ENCODE peak calls at places on chromosomes 12 and 14, in four cellular contexts. One of them, this sample, is unnamed.

GRCh38 chr12:116092162-116092561 is 185.3 kb downstream of the MED13L start:
- DNase-seq in K562: no peak
- DNase-seq in H1: no peak
- DNase-seq in HepG2: no peak
- DNase-seq in this sample: no peak

GRCh38 chr14:99188721-99189120 is 83.3 kb downstream of the BCL11B start:
- DNase-seq in H1: peak; percentile 90
- DNase-seq in K562: peak; percentile 14
- DNase-seq in HepG2: no peak
- DNase-seq in this sample: peak; percentile 73

GRCh38 chr12:45473636-45474035 is 255.9 kb upstream of the ARID2 start:
- DNase-seq in H1: no peak
- DNase-seq in K562: no peak
- DNase-seq in HepG2: no peak
- DNase-seq in this sample: no peak

GRCh38 chr14:20632831-20633771 is 8.4 kb downstream of the OR6S1 start:
- DNase-seq in K562: peak; percentile 90
- DNase-seq in HepG2: peak; percentile 93
- DNase-seq in H1: peak; percentile 82
- DNase-seq in this sample: peak; percentile 78

GRCh38 chr12:79364197-79364596 is 326.6 kb downstream of the PAWR start:
- DNase-seq in HepG2: no peak
- DNase-seq in K562: peak; percentile 21
- DNase-seq in H1: no peak
- DNase-seq in this sample: no peak

GRCh38 chr12:101901782-101902181 is 24.4 kb downstream of the DRAM1 start:
- DNase-seq in HepG2: no peak
- DNase-seq in K562: no peak
- DNase-seq in H1: no peak
- DNase-seq in this sample: no peak

GRCh38 chr14:58904771-58905170 is 267.0 kb downstream of the DACT1 start:
- DNase-seq in K562: no peak
- DNase-seq in H1: no peak
- DNase-seq in HepG2: no peak
- DNase-seq in this sample: no peak

GRCh38 chr14:61470261-61470953 is 149.0 kb downstream of the PRKCH start:
- DNase-seq in K562: no peak
- DNase-seq in H1: no peak
- DNase-seq in HepG2: no peak
- DNase-seq in this sample: peak; percentile 48

GRCh38 chr14:28751467-28752058 is 15.0 kb upstream of the FOXG1 start:
- DNase-seq in HepG2: peak; percentile 81
- DNase-seq in H1: peak; percentile 72
- DNase-seq in K562: peak; percentile 48
- DNase-seq in this sample: peak; percentile 50

GRCh38 chr12:113232787-113233585 is 11.7 kb downstream of the TPCN1 start:
- DNase-seq in HepG2: no peak
- DNase-seq in H1: peak; percentile 72
- DNase-seq in K562: no peak
- DNase-seq in this sample: peak; percentile 82

GRCh38 chr12:115474525-115475353 is 790.8 kb upstream of the TBX3 start:
- DNase-seq in HepG2: no peak
- DNase-seq in K562: no peak
- DNase-seq in H1: no peak
- DNase-seq in this sample: no peak

GRCh38 chr12:79451988-79452387 is 238.8 kb downstream of the PAWR start:
- DNase-seq in K562: no peak
- DNase-seq in H1: no peak
- DNase-seq in HepG2: peak; percentile 31
- DNase-seq in this sample: no peak

GRCh38 chr14:104865069-104865630 is at the start of gene CEP170B:
- DNase-seq in HepG2: no peak
- DNase-seq in H1: no peak
- DNase-seq in K562: peak; percentile 85
- DNase-seq in this sample: peak; percentile 39

GRCh38 chr12:80154261-80154660 is 54.9 kb downstream of the OTOGL start:
- DNase-seq in H1: no peak
- DNase-seq in HepG2: no peak
- DNase-seq in K562: no peak
- DNase-seq in this sample: no peak

GRCh38 chr12:108570743-108571603 is 8.6 kb downstream of the ISCU start:
- DNase-seq in K562: no peak
- DNase-seq in H1: peak; percentile 41
- DNase-seq in HepG2: peak; percentile 12
- DNase-seq in this sample: no peak

GRCh38 chr14:26383286-26383685 is 214.5 kb downstream of the NOVA1 start:
- DNase-seq in H1: no peak
- DNase-seq in K562: no peak
- DNase-seq in HepG2: no peak
- DNase-seq in this sample: no peak

GRCh38 chr12:28023156-28023887 is 50.8 kb upstream of the PTHLH start:
- DNase-seq in K562: no peak
- DNase-seq in HepG2: peak; percentile 20
- DNase-seq in H1: no peak
- DNase-seq in this sample: no peak

GRCh38 chr12:41943671-41944070 is 201.0 kb downstream of the GXYLT1 start:
- DNase-seq in H1: no peak
- DNase-seq in HepG2: no peak
- DNase-seq in K562: no peak
- DNase-seq in this sample: no peak

GRCh38 chr12:11962795-11963347 is 107.9 kb upstream of the BCL2L14 start:
- DNase-seq in K562: no peak
- DNase-seq in HepG2: no peak
- DNase-seq in H1: no peak
- DNase-seq in this sample: no peak

GRCh38 chr12:123150804-123151678 is at the start of gene PITPNM2:
- DNase-seq in H1: no peak
- DNase-seq in HepG2: no peak
- DNase-seq in K562: peak; percentile 84
- DNase-seq in this sample: peak; percentile 46

GRCh38 chr12:4535871-4536270 is 2.8 kb upstream of the RAD51AP1 start:
- DNase-seq in HepG2: no peak
- DNase-seq in K562: no peak
- DNase-seq in H1: no peak
- DNase-seq in this sample: no peak

GRCh38 chr12:131833896-131834641 is 5.9 kb downstream of the MMP17 start:
- DNase-seq in H1: peak; percentile 49
- DNase-seq in HepG2: no peak
- DNase-seq in K562: no peak
- DNase-seq in this sample: no peak

GRCh38 chr12:132847363-132848356 is 19.0 kb upstream of the GOLGA3 start:
- DNase-seq in H1: peak; percentile 68
- DNase-seq in K562: no peak
- DNase-seq in HepG2: no peak
- DNase-seq in this sample: peak; percentile 79

GRCh38 chr14:66082009-66082408 is 404.2 kb upstream of the CCDC196 start:
- DNase-seq in H1: no peak
- DNase-seq in HepG2: no peak
- DNase-seq in K562: no peak
- DNase-seq in this sample: no peak

GRCh38 chr12:130989391-130989790 is 35.7 kb downstream of the ADGRD1 start:
- DNase-seq in H1: no peak
- DNase-seq in HepG2: no peak
- DNase-seq in K562: no peak
- DNase-seq in this sample: no peak

GRCh38 chr14:51209457-51209856 is 30.6 kb upstream of the TMX1 start:
- DNase-seq in K562: no peak
- DNase-seq in HepG2: no peak
- DNase-seq in H1: no peak
- DNase-seq in this sample: no peak

GRCh38 chr14:42222924-42223471 is 616.3 kb downstream of the LRFN5 start:
- DNase-seq in H1: no peak
- DNase-seq in K562: no peak
- DNase-seq in HepG2: no peak
- DNase-seq in this sample: no peak
- TF ChIP-seq USF2 in H1: no peak
- TF ChIP-seq USF2 in K562: no peak
- TF ChIP-seq USF2 in HepG2: no peak
- TF ChIP-seq USF2 in this sample: no peak

GRCh38 chr14:31947076-31947475 is 130.0 kb upstream of the ARHGAP5 start:
- DNase-seq in K562: no peak
- DNase-seq in H1: no peak
- DNase-seq in HepG2: no peak
- DNase-seq in this sample: no peak

GRCh38 chr14:31950331-31950730 is 126.8 kb upstream of the ARHGAP5 start:
- DNase-seq in K562: no peak
- DNase-seq in H1: no peak
- DNase-seq in HepG2: no peak
- DNase-seq in this sample: no peak

GRCh38 chr14:31945701-31946100 is 131.4 kb upstream of the ARHGAP5 start:
- DNase-seq in K562: no peak
- DNase-seq in H1: no peak
- DNase-seq in HepG2: no peak
- DNase-seq in this sample: no peak

GRCh38 chr14:31949709-31950108 is 127.4 kb upstream of the ARHGAP5 start:
- DNase-seq in K562: no peak
- DNase-seq in HepG2: no peak
- DNase-seq in H1: no peak
- DNase-seq in this sample: no peak

GRCh38 chr14:31947680-31948580 is 129.2 kb upstream of the ARHGAP5 start:
- DNase-seq in HepG2: no peak
- DNase-seq in H1: no peak
- DNase-seq in K562: no peak
- DNase-seq in this sample: no peak
- TF ChIP-seq CREB1 in HepG2: no peak
- TF ChIP-seq CREB1 in H1: no peak
- TF ChIP-seq CREB1 in K562: no peak
- TF ChIP-seq CREB1 in this sample: no peak

GRCh38 chr14:89060191-89060590 is 235.7 kb downstream of the TTC8 start:
- DNase-seq in HepG2: no peak
- DNase-seq in K562: no peak
- DNase-seq in H1: no peak
- DNase-seq in this sample: no peak
- TF ChIP-seq JUN in HepG2: no peak
- TF ChIP-seq JUN in K562: no peak
- TF ChIP-seq JUN in H1: no peak
- TF ChIP-seq JUN in this sample: no peak

GRCh38 chr12:104280111-104280510 is 23.4 kb upstream of the EID3 start:
- DNase-seq in K562: no peak
- DNase-seq in H1: no peak
- DNase-seq in HepG2: no peak
- DNase-seq in this sample: no peak

GRCh38 chr12:104282109-104282508 is 21.4 kb upstream of the EID3 start:
- DNase-seq in K562: no peak
- DNase-seq in HepG2: no peak
- DNase-seq in H1: no peak
- DNase-seq in this sample: no peak

GRCh38 chr12:104280703-104281458 is 22.7 kb upstream of the EID3 start:
- DNase-seq in K562: peak; percentile 34
- DNase-seq in HepG2: peak; percentile 43
- DNase-seq in H1: no peak
- DNase-seq in this sample: no peak

GRCh38 chr12:104279164-104279563 is 24.4 kb upstream of the EID3 start:
- DNase-seq in HepG2: no peak
- DNase-seq in H1: no peak
- DNase-seq in K562: no peak
- DNase-seq in this sample: no peak

GRCh38 chr12:104281636-104282035 is 21.9 kb upstream of the EID3 start:
- DNase-seq in H1: no peak
- DNase-seq in K562: no peak
- DNase-seq in HepG2: no peak
- DNase-seq in this sample: no peak
- TF ChIP-seq USF2 in H1: no peak
- TF ChIP-seq USF2 in K562: no peak
- TF ChIP-seq USF2 in HepG2: no peak
- TF ChIP-seq USF2 in this sample: no peak

GRCh38 chr14:43306053-43306452 is 1201.0 kb downstream of the FSCB start:
- DNase-seq in HepG2: no peak
- DNase-seq in H1: no peak
- DNase-seq in K562: no peak
- DNase-seq in this sample: no peak
- TF ChIP-seq CREB1 in HepG2: no peak
- TF ChIP-seq CREB1 in H1: no peak
- TF ChIP-seq CREB1 in K562: no peak
- TF ChIP-seq CREB1 in this sample: no peak

GRCh38 chr14:36096090-36096489 is 80.4 kb downstream of the PTCSC3 start:
- DNase-seq in H1: no peak
- DNase-seq in K562: no peak
- DNase-seq in HepG2: no peak
- DNase-seq in this sample: no peak

GRCh38 chr14:36086629-36087380 is 89.7 kb downstream of the PTCSC3 start:
- DNase-seq in K562: no peak
- DNase-seq in HepG2: no peak
- DNase-seq in H1: no peak
- DNase-seq in this sample: no peak

GRCh38 chr14:36094963-36095362 is 81.6 kb downstream of the PTCSC3 start:
- DNase-seq in K562: no peak
- DNase-seq in HepG2: no peak
- DNase-seq in H1: no peak
- DNase-seq in this sample: no peak

GRCh38 chr14:36085861-36086260 is 90.7 kb downstream of the PTCSC3 start:
- DNase-seq in H1: no peak
- DNase-seq in HepG2: no peak
- DNase-seq in K562: no peak
- DNase-seq in this sample: no peak

DNA sequence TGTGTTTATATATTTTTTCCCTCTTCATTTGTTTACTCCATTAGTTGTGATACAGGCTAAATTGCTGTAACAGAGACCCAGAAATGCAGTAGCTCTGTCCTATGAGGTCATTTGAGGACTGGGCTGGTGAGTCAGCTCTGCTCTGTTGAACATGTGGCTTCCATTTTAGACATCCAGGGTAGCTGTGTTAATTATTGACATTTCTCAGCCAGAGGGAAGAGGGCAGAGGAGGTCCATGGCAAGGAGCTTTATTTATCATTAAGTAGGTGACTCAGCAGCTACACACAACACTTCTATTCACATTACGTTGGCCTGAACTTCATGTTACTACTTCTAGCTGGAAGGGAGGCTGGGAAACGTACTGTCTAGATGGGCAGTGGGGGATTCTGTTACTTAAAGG is 85.4 kb downstream of the PTCSC3 start:
- DNase-seq in HepG2: peak; percentile 98
- DNase-seq in H1: no peak
- DNase-seq in K562: no peak
- DNase-seq in this sample: no peak
- TF ChIP-seq JUN in HepG2: peak; percentile 97
- TF ChIP-seq JUN in H1: no peak
- TF ChIP-seq JUN in K562: no peak
- TF ChIP-seq JUN in this sample: no peak

GRCh38 chr12:82430541-82431145 is 72.3 kb downstream of the METTL25 start:
- DNase-seq in HepG2: no peak
- DNase-seq in K562: no peak
- DNase-seq in H1: no peak
- DNase-seq in this sample: no peak

GRCh38 chr12:82425241-82425640 is 66.9 kb downstream of the METTL25 start:
- DNase-seq in HepG2: no peak
- DNase-seq in K562: no peak
- DNase-seq in H1: no peak
- DNase-seq in this sample: no peak

GRCh38 chr12:82426586-82426985 is 68.3 kb downstream of the METTL25 start:
- DNase-seq in K562: no peak
- DNase-seq in H1: no peak
- DNase-seq in HepG2: no peak
- DNase-seq in this sample: no peak

GRCh38 chr12:82426081-82426480 is 67.8 kb downstream of the METTL25 start:
- DNase-seq in HepG2: no peak
- DNase-seq in K562: no peak
- DNase-seq in H1: no peak
- DNase-seq in this sample: no peak
- TF ChIP-seq USF2 in HepG2: no peak
- TF ChIP-seq USF2 in K562: no peak
- TF ChIP-seq USF2 in H1: no peak
- TF ChIP-seq USF2 in this sample: no peak